ENCODE peak calls at places on chromosomes 13 and 19, in six cellular contexts. One of them, this sample, is unnamed. For H3K4me1 and H3K9me3, the result is how much of the 10 kb centered on the place peaks cover.

GRCh38 chr13:32650705-32651311 is 64.6 kb downstream of the PDS5B start:
- DNase-seq in cardiac muscle cell: peak
- DNase-seq in endothelial cell of umbilical vein: peak
- DNase-seq in fibroblast of lung: peak
- DNase-seq in PC-3: peak
- DNase-seq in K562: peak
- DNase-seq in this sample: no peak

GRCh38 chr19:37334179-37335071 is 36.5 kb upstream of the ZNF527 start:
- DNase-seq in K562: peak
- DNase-seq in PC-3: no peak
- DNase-seq in endothelial cell of umbilical vein: peak
- DNase-seq in fibroblast of lung: peak
- DNase-seq in cardiac muscle cell: peak
- DNase-seq in this sample: peak

GRCh38 chr13:33911521-33911920 is 93.6 kb downstream of the RFC3 start:
- DNase-seq in fibroblast of lung: no peak
- DNase-seq in PC-3: no peak
- DNase-seq in endothelial cell of umbilical vein: no peak
- DNase-seq in cardiac muscle cell: no peak
- DNase-seq in K562: no peak
- DNase-seq in this sample: no peak

GRCh38 chr13:92843549-92843948 is 383.1 kb upstream of the GPC6 start:
- DNase-seq in cardiac muscle cell: no peak
- DNase-seq in K562: no peak
- DNase-seq in endothelial cell of umbilical vein: no peak
- DNase-seq in fibroblast of lung: peak
- DNase-seq in PC-3: peak
- DNase-seq in this sample: peak

GRCh38 chr13:46057251-46058015 is 4.9 kb upstream of the ZC3H13 start:
- DNase-seq in fibroblast of lung: no peak
- DNase-seq in K562: no peak
- DNase-seq in PC-3: no peak
- DNase-seq in endothelial cell of umbilical vein: no peak
- DNase-seq in cardiac muscle cell: no peak
- DNase-seq in this sample: no peak

GRCh38 chr19:19170053-19170945 is at the start of gene MEF2B:
- DNase-seq in endothelial cell of umbilical vein: peak
- DNase-seq in cardiac muscle cell: peak
- DNase-seq in fibroblast of lung: peak
- DNase-seq in PC-3: peak
- DNase-seq in K562: peak
- DNase-seq in this sample: no peak

GRCh38 chr19:19417618-19418270 is 12.3 kb downstream of the GATAD2A start:
- DNase-seq in endothelial cell of umbilical vein: no peak
- DNase-seq in PC-3: no peak
- DNase-seq in fibroblast of lung: no peak
- DNase-seq in K562: no peak
- DNase-seq in cardiac muscle cell: no peak
- DNase-seq in this sample: no peak

GRCh38 chr19:47649588-47649987 is 40.7 kb downstream of the BICRA start:
- DNase-seq in endothelial cell of umbilical vein: no peak
- DNase-seq in PC-3: no peak
- DNase-seq in fibroblast of lung: no peak
- DNase-seq in K562: no peak
- DNase-seq in cardiac muscle cell: no peak
- DNase-seq in this sample: no peak

GRCh38 chr19:41479757-41480191 is 36.8 kb downstream of the ERICH4 start:
- DNase-seq in cardiac muscle cell: no peak
- DNase-seq in PC-3: no peak
- DNase-seq in fibroblast of lung: no peak
- DNase-seq in K562: peak
- DNase-seq in endothelial cell of umbilical vein: peak
- DNase-seq in this sample: no peak

GRCh38 chr13:58795715-58796114 is 1164.2 kb downstream of the PCDH17 start:
- DNase-seq in fibroblast of lung: no peak
- DNase-seq in cardiac muscle cell: no peak
- DNase-seq in endothelial cell of umbilical vein: no peak
- DNase-seq in PC-3: no peak
- DNase-seq in K562: no peak
- DNase-seq in this sample: no peak

GRCh38 chr19:7705387-7706187 is 3.7 kb upstream of the FCER2 start:
- DNase-seq in PC-3: no peak
- DNase-seq in cardiac muscle cell: no peak
- DNase-seq in fibroblast of lung: no peak
- DNase-seq in endothelial cell of umbilical vein: no peak
- DNase-seq in K562: no peak
- DNase-seq in this sample: no peak

GRCh38 chr19:42207767-42208259 is 9.7 kb downstream of the DEDD2 start:
- DNase-seq in cardiac muscle cell: no peak
- DNase-seq in fibroblast of lung: peak
- DNase-seq in K562: peak
- DNase-seq in PC-3: peak
- DNase-seq in endothelial cell of umbilical vein: peak
- DNase-seq in this sample: peak

GRCh38 chr13:99342723-99343315 is 35.6 kb upstream of the GPR183 start:
- DNase-seq in cardiac muscle cell: no peak
- DNase-seq in PC-3: no peak
- DNase-seq in endothelial cell of umbilical vein: no peak
- DNase-seq in fibroblast of lung: no peak
- DNase-seq in K562: no peak
- DNase-seq in this sample: no peak

GRCh38 chr19:13164370-13165090 is 14.3 kb downstream of the IER2 start:
- DNase-seq in PC-3: peak
- DNase-seq in K562: peak
- DNase-seq in fibroblast of lung: peak
- DNase-seq in endothelial cell of umbilical vein: peak
- DNase-seq in cardiac muscle cell: peak
- DNase-seq in this sample: peak

GRCh38 chr13:47903836-47904235 is 97.2 kb downstream of the SUCLA2 start:
- DNase-seq in fibroblast of lung: peak
- DNase-seq in endothelial cell of umbilical vein: no peak
- DNase-seq in cardiac muscle cell: no peak
- DNase-seq in K562: no peak
- DNase-seq in PC-3: peak
- DNase-seq in this sample: no peak

GRCh38 chr13:32538234-32538620 is 368 bp downstream of the N4BP2L2 start:
- DNase-seq in cardiac muscle cell: peak
- DNase-seq in endothelial cell of umbilical vein: no peak
- DNase-seq in K562: no peak
- DNase-seq in fibroblast of lung: peak
- DNase-seq in PC-3: no peak
- DNase-seq in this sample: no peak

GRCh38 chr19:1649706-1650626 is 2.4 kb downstream of the TCF3 start:
- DNase-seq in PC-3: no peak
- DNase-seq in cardiac muscle cell: no peak
- DNase-seq in fibroblast of lung: no peak
- DNase-seq in K562: no peak
- DNase-seq in endothelial cell of umbilical vein: no peak
- DNase-seq in this sample: no peak

GRCh38 chr13:107851670-107852460 is 363.5 kb downstream of the LIG4 start:
- DNase-seq in endothelial cell of umbilical vein: no peak
- DNase-seq in cardiac muscle cell: no peak
- DNase-seq in K562: peak
- DNase-seq in fibroblast of lung: no peak
- DNase-seq in PC-3: peak
- DNase-seq in this sample: no peak
- H3K27ac ChIP-seq in endothelial cell of umbilical vein: no peak
- H3K27ac ChIP-seq in cardiac muscle cell: no peak
- H3K27ac ChIP-seq in K562: no peak
- H3K27ac ChIP-seq in fibroblast of lung: no peak
- H3K27ac ChIP-seq in PC-3: no peak
- H3K27ac ChIP-seq in this sample: no peak

DNA sequence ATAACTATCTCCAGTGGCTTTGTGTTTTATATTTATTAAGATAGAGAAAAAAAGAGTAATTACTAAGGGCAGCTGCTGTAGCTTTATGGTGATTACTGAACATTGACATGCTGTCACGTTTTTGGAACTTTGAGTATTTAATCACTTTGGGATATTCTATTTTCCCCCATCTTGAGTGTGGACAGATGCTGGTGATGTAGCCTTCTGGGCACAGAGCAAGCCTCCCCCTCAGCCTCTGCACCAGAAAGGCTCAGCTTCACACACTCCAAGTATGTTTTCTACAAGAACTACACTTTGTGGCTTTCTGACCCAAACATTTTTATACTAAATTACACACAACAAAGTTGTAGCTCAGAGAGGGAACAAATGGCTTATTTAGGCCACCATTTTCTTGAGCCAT is 1.1 kb downstream of the ALOX5AP start:
- DNase-seq in fibroblast of lung: no peak
- DNase-seq in endothelial cell of umbilical vein: no peak
- DNase-seq in cardiac muscle cell: no peak
- DNase-seq in K562: no peak
- DNase-seq in PC-3: no peak
- DNase-seq in this sample: no peak
- H3K4me1 ChIP-seq in fibroblast of lung: under half
- H3K4me1 ChIP-seq in endothelial cell of umbilical vein: under half
- H3K4me1 ChIP-seq in cardiac muscle cell: under half
- H3K4me1 ChIP-seq in K562: under half
- H3K4me1 ChIP-seq in PC-3: under half
- H3K4me1 ChIP-seq in this sample: under half

DNA sequence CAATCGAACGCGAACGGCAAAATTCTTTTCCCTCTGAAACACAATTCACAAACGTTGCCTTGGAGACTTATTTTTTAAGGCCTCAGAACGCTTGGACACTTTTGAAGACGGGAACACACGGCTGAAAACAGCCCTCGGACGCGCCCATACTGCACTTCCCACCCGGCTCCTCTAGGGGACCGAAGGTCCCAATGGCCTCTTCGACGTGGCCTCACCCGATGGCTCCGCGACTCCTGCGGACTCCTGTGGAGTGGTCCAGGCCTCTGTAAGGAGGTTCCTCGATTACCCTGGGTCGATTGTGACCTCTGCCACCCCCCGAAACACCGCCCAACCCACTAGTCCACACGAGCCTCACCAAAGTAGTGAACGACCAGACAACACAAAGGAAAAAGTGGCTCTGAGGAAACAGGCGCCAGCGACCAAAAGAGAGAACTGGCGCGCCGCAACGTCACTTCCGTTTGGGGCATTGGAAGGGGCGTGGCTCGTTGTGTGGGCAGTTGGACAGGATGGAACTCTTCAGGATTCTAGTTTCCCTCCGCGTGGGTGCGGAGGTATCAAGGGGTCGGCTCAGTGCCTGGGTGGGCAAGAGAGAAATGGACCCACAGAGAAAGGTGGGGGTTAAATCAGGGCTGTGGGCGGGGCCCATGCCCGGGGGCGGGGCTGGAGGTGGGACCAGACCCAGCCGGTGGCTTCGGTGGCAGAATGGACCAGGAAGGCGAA is at the start of gene ZNF560:
- DNase-seq in PC-3: no peak
- DNase-seq in endothelial cell of umbilical vein: no peak
- DNase-seq in cardiac muscle cell: peak
- DNase-seq in fibroblast of lung: peak
- DNase-seq in K562: peak
- DNase-seq in this sample: no peak
- H3K9me3 ChIP-seq in PC-3: under half
- H3K9me3 ChIP-seq in endothelial cell of umbilical vein: under half
- H3K9me3 ChIP-seq in cardiac muscle cell: under half
- H3K9me3 ChIP-seq in fibroblast of lung: under half
- H3K9me3 ChIP-seq in K562: under half
- H3K9me3 ChIP-seq in this sample: under half

GRCh38 chr19:55209430-55210119 is at the start of gene PTPRH:
- DNase-seq in K562: peak
- DNase-seq in endothelial cell of umbilical vein: no peak
- DNase-seq in cardiac muscle cell: no peak
- DNase-seq in PC-3: peak
- DNase-seq in fibroblast of lung: no peak
- DNase-seq in this sample: no peak

GRCh38 chr19:55208880-55209429 is 346 bp downstream of the PTPRH start:
- DNase-seq in PC-3: no peak
- DNase-seq in cardiac muscle cell: no peak
- DNase-seq in K562: peak
- DNase-seq in fibroblast of lung: no peak
- DNase-seq in endothelial cell of umbilical vein: no peak
- DNase-seq in this sample: no peak

GRCh38 chr19:55212447-55212846 is 3.1 kb upstream of the PTPRH start:
- DNase-seq in PC-3: peak
- DNase-seq in fibroblast of lung: no peak
- DNase-seq in cardiac muscle cell: no peak
- DNase-seq in endothelial cell of umbilical vein: peak
- DNase-seq in K562: peak
- DNase-seq in this sample: peak

GRCh38 chr19:55206664-55207500 is 2.4 kb downstream of the PTPRH start:
- DNase-seq in K562: peak
- DNase-seq in cardiac muscle cell: peak
- DNase-seq in PC-3: peak
- DNase-seq in fibroblast of lung: peak
- DNase-seq in endothelial cell of umbilical vein: peak
- DNase-seq in this sample: peak

GRCh38 chr19:55210120-55210493 is 806 bp upstream of the PTPRH start:
- DNase-seq in K562: no peak
- DNase-seq in fibroblast of lung: peak
- DNase-seq in PC-3: peak
- DNase-seq in endothelial cell of umbilical vein: peak
- DNase-seq in cardiac muscle cell: no peak
- DNase-seq in this sample: no peak
- H3K27ac ChIP-seq in K562: peak
- H3K27ac ChIP-seq in fibroblast of lung: peak
- H3K27ac ChIP-seq in PC-3: peak
- H3K27ac ChIP-seq in endothelial cell of umbilical vein: peak
- H3K27ac ChIP-seq in cardiac muscle cell: no peak
- H3K27ac ChIP-seq in this sample: peak

DNA sequence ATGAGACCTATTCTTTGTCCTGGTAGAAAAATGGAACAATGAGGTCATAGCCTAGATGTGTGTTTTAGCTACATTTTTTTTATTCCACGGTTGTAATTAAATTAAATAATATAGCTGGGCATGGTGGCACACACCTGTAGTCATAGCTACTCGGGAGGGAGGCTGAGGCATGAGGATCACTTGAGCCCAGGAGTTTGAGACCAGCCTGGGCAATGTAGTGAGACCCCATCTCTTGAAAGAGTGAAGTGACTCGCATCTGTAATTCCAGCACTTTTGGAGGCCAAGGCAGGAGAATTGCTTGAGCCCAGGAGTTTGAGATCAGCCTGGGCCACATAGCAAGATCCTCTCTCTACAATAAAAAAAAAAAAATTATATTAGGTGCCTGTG is 11.7 kb upstream of the CBLC start:
- DNase-seq in PC-3: no peak
- DNase-seq in cardiac muscle cell: no peak
- DNase-seq in endothelial cell of umbilical vein: no peak
- DNase-seq in fibroblast of lung: no peak
- DNase-seq in K562: no peak
- DNase-seq in this sample: no peak
- H3K4me1 ChIP-seq in PC-3: under half
- H3K4me1 ChIP-seq in cardiac muscle cell: under half
- H3K4me1 ChIP-seq in endothelial cell of umbilical vein: under half
- H3K4me1 ChIP-seq in fibroblast of lung: under half
- H3K4me1 ChIP-seq in K562: under half
- H3K4me1 ChIP-seq in this sample: under half

DNA sequence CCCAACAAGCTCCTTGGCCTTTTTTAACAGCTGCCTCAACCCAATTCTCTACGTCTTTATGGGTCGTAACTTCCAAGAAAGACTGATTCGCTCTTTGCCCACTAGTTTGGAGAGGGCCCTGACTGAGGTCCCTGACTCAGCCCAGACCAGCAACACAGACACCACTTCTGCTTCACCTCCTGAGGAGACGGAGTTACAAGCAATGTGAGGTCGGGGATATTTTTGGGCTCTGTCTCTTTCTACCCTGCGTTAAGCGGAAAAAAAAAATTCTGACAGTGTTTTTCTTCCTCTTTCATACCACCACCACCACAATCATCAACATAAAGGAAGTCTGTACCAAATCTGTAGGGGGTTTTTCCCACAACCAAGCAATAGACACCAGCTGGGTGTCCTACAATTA is 29.6 kb downstream of the FPR3 start:
- DNase-seq in K562: no peak
- DNase-seq in cardiac muscle cell: no peak
- DNase-seq in fibroblast of lung: no peak
- DNase-seq in PC-3: no peak
- DNase-seq in endothelial cell of umbilical vein: no peak
- DNase-seq in this sample: no peak
- H3K9me3 ChIP-seq in K562: under half
- H3K9me3 ChIP-seq in cardiac muscle cell: under half
- H3K9me3 ChIP-seq in fibroblast of lung: under half
- H3K9me3 ChIP-seq in PC-3: under half
- H3K9me3 ChIP-seq in endothelial cell of umbilical vein: under half
- H3K9me3 ChIP-seq in this sample: under half

This sample was measured in SJSA1.